ENCODE peak calls at places on chromosomes 16 and 17, in five cellular contexts. B is tibial nerve, R is testis, E is adrenal gland, A is cardiac fibroblast. D is an unnamed sample.

GRCh38 chr16:54153240-54153934 is 133.2 kb downstream of the IRX3 start:
- DNase-seq in B (no peak), R (no peak), E (no peak), A (no peak), D (no peak)

GRCh38 chr16:2950400-2950724 is 13.7 kb upstream of the KREMEN2 start:
- DNase-seq in B (no peak), R (no peak), E (no peak), A (no peak), D (no peak)

GRCh38 chr17:2023692-2024571 is 1.2 kb downstream of the RTN4RL1 start:
- DNase-seq in B (peak; percentile 83), R (peak; percentile 76), E (peak; percentile 77), A (peak; percentile 75), D (no peak)

GRCh38 chr17:28396635-28397239 is 9.3 kb downstream of the SLC46A1 start:
- DNase-seq in B (no peak), R (no peak), E (peak; percentile 38), A (no peak), D (no peak)

GRCh38 chr16:11706180-11706742 is 36.4 kb downstream of the TXNDC11 start:
- DNase-seq in B (no peak), R (no peak), E (no peak), A (peak; percentile 25), D (no peak)

GRCh38 chr17:17921192-17922082 is 50.8 kb downstream of the TOM1L2 start:
- DNase-seq in B (no peak), R (no peak), E (no peak), A (peak; percentile 95), D (no peak)

GRCh38 chr17:59620518-59621259 is 994 bp downstream of the CLTC start:
- DNase-seq in B (peak; percentile 54), R (peak; percentile 58), E (peak; percentile 60), A (peak; percentile 43), D (peak; percentile 52)

GRCh38 chr17:76772842-76773521 is 35.1 kb downstream of the MFSD11 start:
- DNase-seq in B (no peak), R (no peak), E (peak; percentile 45), A (peak; percentile 70), D (no peak)

GRCh38 chr17:80112471-80113032 is 11.2 kb downstream of the GAA start:
- DNase-seq in B (no peak), R (no peak), E (no peak), A (no peak), D (no peak)

GRCh38 chr17:74512041-74512440 is 19.2 kb downstream of the CD300LB start:
- DNase-seq in B (no peak), R (no peak), E (peak; percentile 71), A (peak; percentile 58), D (no peak)

GRCh38 chr16:1167276-1168107 is 14.6 kb downstream of the CACNA1H start:
- DNase-seq in B (no peak), R (no peak), E (no peak), A (no peak), D (no peak)
- TF ChIP-seq CTCF in B (no peak), R (no peak), E (no peak), A (no peak), D (no peak)

GRCh38 chr16:69311533-69312388 is 611 bp downstream of the VPS4A start:
- DNase-seq in B (no peak), R (peak; percentile 51), E (peak; percentile 66), A (peak; percentile 24), D (peak; percentile 61)
- TF ChIP-seq CTCF in B (no peak), R (no peak), E (no peak), A (peak; percentile 7), D (no peak)

DNA sequence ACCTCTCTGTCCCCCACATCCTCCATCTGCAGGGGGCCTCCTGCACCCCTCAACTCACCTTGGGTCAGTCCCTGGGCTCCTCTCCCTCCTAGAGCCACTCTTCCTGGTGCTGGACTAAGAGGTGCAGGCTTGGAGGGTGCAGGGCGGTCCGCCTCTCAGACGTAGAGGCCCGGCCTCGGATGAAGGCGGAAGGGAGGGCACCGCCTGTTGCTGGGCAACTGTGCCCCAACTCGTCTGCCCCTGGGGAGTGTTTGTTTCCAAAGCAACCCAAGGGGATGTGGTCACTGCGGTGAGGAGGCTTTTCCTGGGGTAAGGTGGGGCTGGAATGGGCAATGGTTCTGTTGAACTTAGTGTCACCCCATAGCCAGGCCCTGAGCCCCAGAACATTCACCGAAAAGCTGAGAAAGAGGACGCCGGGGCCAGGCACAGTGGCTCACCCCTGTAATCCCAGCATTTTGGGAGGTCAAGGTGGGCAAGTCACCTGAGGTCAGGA is at the start of gene C16orf54:
- DNase-seq in B (peak; percentile 38), R (peak; percentile 27), E (peak; percentile 45), A (no peak), D (peak; percentile 73)
- TF ChIP-seq CTCF in B (no peak), R (no peak), E (no peak), A (no peak), D (no peak)

GRCh38 chr17:34725008-34725407 is 145.6 kb downstream of the TMEM132E start:
- DNase-seq in B (no peak), R (no peak), E (no peak), A (no peak), D (no peak)
- TF ChIP-seq CTCF in B (no peak), R (no peak), E (no peak), A (no peak), D (no peak)

GRCh38 chr17:82350182-82351030 is 8.6 kb upstream of the TEX19 start:
- DNase-seq in B (no peak), R (no peak), E (no peak), A (no peak), D (no peak)
- TF ChIP-seq CTCF in B (no peak), R (no peak), E (no peak), A (no peak), D (peak; percentile 15)

GRCh38 chr16:181668-182021 is 1.4 kb downstream of the HBQ1 start:
- DNase-seq in B (no peak), R (no peak), E (no peak), A (peak; percentile 11), D (no peak)

GRCh38 chr16:179431-179830 is 828 bp upstream of the HBQ1 start:
- DNase-seq in B (no peak), R (no peak), E (no peak), A (no peak), D (no peak)

GRCh38 chr16:177981-178676 is 1.6 kb downstream of the HBA1 start:
- DNase-seq in B (no peak), R (no peak), E (no peak), A (no peak), D (no peak)

GRCh38 chr16:180921-181667 is 835 bp downstream of the HBQ1 start:
- DNase-seq in B (peak; percentile 67), R (peak; percentile 85), E (peak; percentile 80), A (peak; percentile 62), D (peak; percentile 95)

DNA sequence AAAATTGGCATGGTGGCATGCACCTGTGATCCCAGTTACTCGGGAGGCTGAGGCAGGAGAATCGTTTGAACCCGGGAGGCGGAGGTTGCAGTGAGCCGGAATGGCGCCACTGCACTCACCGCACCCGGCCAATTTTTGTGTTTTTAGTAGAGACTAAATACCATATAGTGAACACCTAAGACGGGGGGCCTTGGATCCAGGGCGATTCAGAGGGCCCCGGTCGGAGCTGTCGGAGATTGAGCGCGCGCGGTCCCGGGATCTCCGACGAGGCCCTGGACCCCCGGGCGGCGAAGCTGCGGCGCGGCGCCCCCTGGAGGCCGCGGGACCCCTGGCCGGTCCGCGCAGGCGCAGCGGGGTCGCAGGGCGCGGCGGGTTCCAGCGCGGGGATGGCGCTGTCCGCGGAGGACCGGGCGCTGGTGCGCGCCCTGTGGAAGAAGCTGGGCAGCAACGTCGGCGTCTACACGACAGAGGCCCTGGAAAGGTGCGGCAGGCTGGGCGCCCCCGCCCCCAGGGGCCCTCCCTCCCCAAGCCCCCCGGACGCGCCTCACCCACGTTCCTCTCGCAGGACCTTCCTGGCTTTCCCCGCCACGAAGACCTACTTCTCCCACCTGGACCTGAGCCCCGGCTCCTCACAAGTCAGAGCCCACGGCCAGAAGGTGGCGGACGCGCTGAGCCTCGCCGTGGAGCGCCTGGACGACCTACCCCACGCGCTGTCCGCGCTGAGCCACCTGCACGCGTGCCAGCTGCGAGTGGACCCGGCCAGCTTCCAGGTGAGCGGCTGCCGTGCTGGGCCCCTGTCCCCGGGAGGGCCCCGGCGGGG is at the start of gene HBQ1:
- DNase-seq in B (no peak), R (no peak), E (no peak), A (peak; percentile 29), D (peak; percentile 64)
- TF ChIP-seq CTCF in B (no peak), R (peak; percentile 38), E (peak; percentile 36), A (no peak), D (peak; percentile 51)

GRCh38 chr17:40738553-40738952 is 16.6 kb downstream of the KRT25 start:
- DNase-seq in B (no peak), R (no peak), E (no peak), A (no peak), D (no peak)
- TF ChIP-seq CTCF in B (no peak), R (no peak), E (no peak), A (no peak), D (no peak)

D was measured in GM13976.